ENCODE peak calls at places on chromosomes 2 and 18, in nine cellular contexts. D is right atrium auricular region; X is HL-60; C is AG09309; P is CD8-positive, alpha-beta memory T cell; N is lower lobe of right lung; R is WERI-Rb-1; K is neuronal stem cell; H is heart right ventricle. U is an unnamed sample.

GRCh38 chr2:118348380-118349024 is 260.2 kb downstream of the INSIG2 start:
- DNase-seq in D (no peak), X (no peak), C (no peak), P (no peak), N (no peak), R (no peak), K (no peak), H (no peak), U (no peak)

GRCh38 chr2:23624378-23624777 is 239.4 kb downstream of the KLHL29 start:
- DNase-seq in D (no peak), X (peak; percentile 42), C (no peak), P (no peak), N (peak; percentile 33), R (peak; percentile 45), K (no peak), H (no peak), U (no peak)

GRCh38 chr2:230908595-230909191 is 16.3 kb downstream of the GPR55 start:
- DNase-seq in D (no peak), X (peak; percentile 51), C (peak; percentile 33), P (no peak), N (no peak), R (no peak), K (no peak), H (no peak), U (peak; percentile 15)

GRCh38 chr2:120465989-120466703 is 120.2 kb downstream of the INHBB start:
- DNase-seq in D (no peak), X (no peak), C (no peak), P (no peak), N (peak; percentile 45), R (peak; percentile 58), K (peak; percentile 51), H (no peak), U (no peak)

GRCh38 chr2:187879491-187879890 is 325.3 kb upstream of the TFPI start:
- DNase-seq in D (no peak), X (no peak), C (no peak), P (no peak), N (no peak), R (no peak), K (no peak), H (no peak), U (no peak)

GRCh38 chr2:170324640-170325046 is 146.7 kb downstream of the MYO3B start:
- DNase-seq in D (no peak), X (peak; percentile 36), C (peak; percentile 7), P (peak; percentile 36), N (no peak), R (peak; percentile 59), K (peak; percentile 72), H (no peak), U (no peak)

GRCh38 chr18:51051105-51051712 is 21.2 kb downstream of the SMAD4 start:
- DNase-seq in D (no peak), X (peak; percentile 52), C (no peak), P (peak; percentile 58), N (no peak), R (no peak), K (peak; percentile 36), H (no peak), U (no peak)

GRCh38 chr2:83827618-83828017 is 631.5 kb downstream of the SUCLG1 start:
- DNase-seq in D (no peak), X (no peak), C (no peak), P (no peak), N (no peak), R (no peak), K (no peak), H (no peak), U (no peak)

GRCh38 chr2:192098814-192099491 is 95.8 kb downstream of the TMEFF2 start:
- DNase-seq in D (no peak), X (no peak), C (no peak), P (no peak), N (no peak), R (no peak), K (no peak), H (no peak), U (no peak)

GRCh38 chr2:210038078-210038477 is 35.6 kb downstream of the RPE start:
- DNase-seq in D (no peak), X (no peak), C (no peak), P (no peak), N (no peak), R (no peak), K (no peak), H (no peak), U (no peak)

GRCh38 chr2:97745474-97746172 is 32.2 kb downstream of the ZAP70 start:
- DNase-seq in D (no peak), X (no peak), C (no peak), P (no peak), N (no peak), R (no peak), K (no peak), H (no peak), U (no peak)

GRCh38 chr2:190841707-190842505 is 38.7 kb upstream of the GLS start:
- DNase-seq in D (no peak), X (no peak), C (no peak), P (no peak), N (no peak), R (no peak), K (no peak), H (no peak), U (no peak)

GRCh38 chr2:191835539-191836350 is 11.1 kb downstream of the CAVIN2 start:
- DNase-seq in D (no peak), X (no peak), C (no peak), P (no peak), N (no peak), R (no peak), K (no peak), H (no peak), U (no peak)

GRCh38 chr2:216849987-216850386 is 9.9 kb downstream of the TNP1 start:
- DNase-seq in D (peak; percentile 60), X (no peak), C (no peak), P (no peak), N (no peak), R (no peak), K (no peak), H (peak; percentile 75), U (no peak)

GRCh38 chr2:217047209-217047998 is 187.5 kb upstream of the TNP1 start:
- DNase-seq in D (no peak), X (no peak), C (no peak), P (no peak), N (no peak), R (no peak), K (no peak), H (no peak), U (no peak)

GRCh38 chr2:208249241-208249640 is 5.6 kb downstream of the IDH1 start:
- DNase-seq in D (no peak), X (no peak), C (no peak), P (no peak), N (no peak), R (no peak), K (no peak), H (no peak), U (no peak)

GRCh38 chr2:68318686-68319396 is 908 bp downstream of the CNRIP1 start:
- DNase-seq in D (no peak), X (no peak), C (no peak), P (no peak), N (peak; percentile 47), R (peak; percentile 38), K (peak; percentile 5), H (peak; percentile 43), U (no peak)

GRCh38 chr2:20491739-20492531 is 45.1 kb downstream of the RHOB start:
- DNase-seq in D (no peak), X (no peak), C (no peak), P (no peak), N (no peak), R (no peak), K (no peak), H (peak; percentile 41), U (no peak)

GRCh38 chr2:154740360-154740759 is 41.9 kb downstream of the KCNJ3 start:
- DNase-seq in D (no peak), X (no peak), C (no peak), P (no peak), N (no peak), R (no peak), K (no peak), H (no peak), U (no peak)

GRCh38 chr2:30979822-30980245 is 158.4 kb downstream of the GALNT14 start:
- DNase-seq in D (no peak), X (no peak), C (peak; percentile 60), P (no peak), N (no peak), R (no peak), K (no peak), H (no peak), U (peak; percentile 11)

GRCh38 chr18:55402731-55403405 is 185.1 kb downstream of the TCF4 start:
- DNase-seq in D (no peak), X (no peak), C (no peak), P (no peak), N (no peak), R (no peak), K (no peak), H (no peak), U (no peak)
- H3K4me3 ChIP-seq in D (peak overlapping the region; percentile 38), X (no peak overlapping the region), C (peak overlapping the region; percentile 17), P (no peak overlapping the region), N (peak overlapping the region; percentile 36), R (no peak overlapping the region), K (no peak overlapping the region), H (peak overlapping the region; percentile 45), U (peak overlapping the region; percentile 35)

GRCh38 chr2:15718944-15719323 is 127.3 kb downstream of the DDX1 start:
- DNase-seq in D (no peak), X (no peak), C (no peak), P (no peak), N (no peak), R (no peak), K (no peak), H (no peak), U (no peak)
- H3K4me3 ChIP-seq in D (no peak overlapping the region), X (no peak overlapping the region), C (no peak overlapping the region), P (no peak overlapping the region), N (no peak overlapping the region), R (no peak overlapping the region), K (no peak overlapping the region), H (no peak overlapping the region), U (no peak overlapping the region)

GRCh38 chr18:79242246-79242645 is 153.5 kb upstream of the NFATC1 start:
- DNase-seq in D (no peak), X (no peak), C (no peak), P (no peak), N (no peak), R (no peak), K (no peak), H (no peak), U (no peak)
- H3K4me3 ChIP-seq in D (no peak overlapping the region), X (no peak overlapping the region), C (no peak overlapping the region), P (no peak overlapping the region), N (no peak overlapping the region), R (no peak overlapping the region), K (no peak overlapping the region), H (no peak overlapping the region), U (no peak overlapping the region)

GRCh38 chr2:182358601-182359000 is 68.2 kb downstream of the PDE1A start:
- DNase-seq in D (no peak), X (no peak), C (no peak), P (no peak), N (no peak), R (no peak), K (no peak), H (no peak), U (no peak)
- H3K4me3 ChIP-seq in D (no peak overlapping the region), X (no peak overlapping the region), C (no peak overlapping the region), P (no peak overlapping the region), N (no peak overlapping the region), R (no peak overlapping the region), K (no peak overlapping the region), H (no peak overlapping the region), U (no peak overlapping the region)

GRCh38 chr2:141791521-141791920 is 339.3 kb downstream of the LRP1B start:
- DNase-seq in D (no peak), X (no peak), C (no peak), P (no peak), N (no peak), R (no peak), K (no peak), H (no peak), U (no peak)
- H3K4me3 ChIP-seq in D (no peak overlapping the region), X (no peak overlapping the region), C (no peak overlapping the region), P (no peak overlapping the region), N (no peak overlapping the region), R (no peak overlapping the region), K (no peak overlapping the region), H (no peak overlapping the region), U (no peak overlapping the region)

GRCh38 chr2:232488721-232489300 is 1.2 kb upstream of the ECEL1 start:
- DNase-seq in D (no peak), X (no peak), C (no peak), P (no peak), N (peak; percentile 7), R (no peak), K (no peak), H (no peak), U (no peak)
- H3K4me3 ChIP-seq in D (no peak overlapping the region), X (no peak overlapping the region), C (no peak overlapping the region), P (no peak overlapping the region), N (no peak overlapping the region), R (no peak overlapping the region), K (no peak overlapping the region), H (no peak overlapping the region), U (no peak overlapping the region)

U was measured in skeletal muscle cell.